ENCODE peak calls at places on chromosomes 1 and 21, in eight cellular contexts. D is H4; R is CD8-positive, alpha-beta memory T cell; E is lower lobe of right lung; I is KBM-7; K is cardiac muscle cell; O is activated CD4-positive, alpha-beta T cell treated with anti-CD3 and anti-CD28 coated beads for 1 hour; T is GM19239. Q is an unnamed sample.

GRCh38 chr1:226322986-226323385 is 14.0 kb upstream of the LIN9 start:
- DNase-seq in D (no peak), R (no peak), E (no peak), I (no peak), K (no peak), O (no peak), T (no peak), Q (no peak)

GRCh38 chr1:248686815-248687214 is 15.8 kb downstream of the OR14I1 start:
- DNase-seq in D (peak), R (peak), E (no peak), I (peak), K (no peak), O (no peak), T (peak), Q (no peak)

GRCh38 chr1:220315070-220315839 is 43.0 kb upstream of the RAB3GAP2 start:
- DNase-seq in D (no peak), R (no peak), E (no peak), I (no peak), K (no peak), O (no peak), T (no peak), Q (no peak)

GRCh38 chr1:18373882-18374493 is 106.7 kb upstream of the KLHDC7A start:
- DNase-seq in D (no peak), R (no peak), E (no peak), I (peak), K (no peak), O (no peak), T (peak), Q (no peak)

GRCh38 chr21:17370263-17370662 is 142.6 kb upstream of the CXADR start:
- DNase-seq in D (no peak), R (no peak), E (peak), I (no peak), K (no peak), O (no peak), T (no peak), Q (no peak)

GRCh38 chr1:34929853-34930701 is 627 bp upstream of the DLGAP3 start:
- DNase-seq in D (no peak), R (no peak), E (no peak), I (peak), K (no peak), O (no peak), T (no peak), Q (no peak)

GRCh38 chr21:42147386-42148020 is 71.4 kb upstream of the ABCG1 start:
- DNase-seq in D (no peak), R (no peak), E (no peak), I (no peak), K (no peak), O (no peak), T (no peak), Q (no peak)

GRCh38 chr1:26094677-26095383 is 16.8 kb upstream of the PDIK1L start:
- DNase-seq in D (no peak), R (no peak), E (peak), I (peak), K (peak), O (no peak), T (no peak), Q (peak)

GRCh38 chr1:32208891-32209309 is at the start of gene DCDC2B:
- DNase-seq in D (peak), R (no peak), E (peak), I (no peak), K (peak), O (no peak), T (no peak), Q (peak)

Q was measured in dermis blood vessel endothelial cell.